ENCODE peak calls at places on chromosomes 1 and 21, in six cellular contexts. D is left ventricle myocardium inferior, V is AG09319, O is esophagus squamous epithelium, T is MCF 10A, N is heart right ventricle. U is an unnamed sample.

GRCh38 chr1:209802780-209803152 is 3.2 kb downstream of the IRF6 start:
- DNase-seq in D (no peak), T (peak), O (no peak), V (no peak), N (no peak), U (no peak)

GRCh38 chr1:43668956-43669355 is 19.0 kb downstream of the KDM4A start:
- DNase-seq in T (no peak), O (no peak), V (no peak), N (no peak), D (no peak), U (no peak)

GRCh38 chr1:204079608-204079999 is 6.7 kb downstream of the SOX13 start:
- DNase-seq in V (no peak), O (no peak), N (no peak), D (no peak), T (no peak), U (no peak)

GRCh38 chr1:203263496-203263895 is 34.0 kb upstream of the CHIT1 start:
- DNase-seq in V (no peak), T (no peak), D (no peak), N (no peak), O (no peak), U (no peak)

GRCh38 chr1:109530457-109531204 is 9.0 kb upstream of the GPR61 start:
- DNase-seq in T (no peak), V (no peak), O (no peak), D (no peak), N (no peak), U (no peak)

GRCh38 chr1:48697066-48697707 is 79.5 kb downstream of the BEND5 start:
- DNase-seq in N (peak), V (no peak), T (peak), D (peak), O (no peak), U (no peak)

GRCh38 chr1:112618114-112618720 is 724 bp downstream of the ST7L start:
- DNase-seq in N (no peak), T (no peak), D (no peak), O (no peak), V (no peak), U (no peak)

GRCh38 chr1:208112380-208112779 is 131.8 kb downstream of the PLXNA2 start:
- DNase-seq in O (no peak), V (no peak), T (no peak), N (no peak), D (no peak), U (no peak)

GRCh38 chr1:26838474-26839338 is 12.2 kb downstream of the ZDHHC18 start:
- DNase-seq in O (no peak), N (no peak), D (no peak), T (no peak), V (no peak), U (peak)

GRCh38 chr1:201655243-201655642 is 116.3 kb downstream of the NAV1 start:
- DNase-seq in O (no peak), N (no peak), T (no peak), V (peak), D (no peak), U (no peak)

GRCh38 chr1:164653705-164654104 is 94.7 kb downstream of the PBX1 start:
- DNase-seq in D (no peak), V (no peak), T (no peak), O (no peak), N (no peak), U (no peak)

GRCh38 chr1:80893140-80893539 is 907.6 kb upstream of the ADGRL2 start:
- DNase-seq in T (no peak), V (no peak), N (no peak), D (no peak), O (no peak), U (no peak)

GRCh38 chr1:245583575-245584330 is 429.0 kb downstream of the KIF26B start:
- DNase-seq in T (peak), V (no peak), N (no peak), O (no peak), D (no peak), U (no peak)

GRCh38 chr1:67601955-67602354 is 83.0 kb upstream of the GADD45A start:
- DNase-seq in N (no peak), T (no peak), O (no peak), D (no peak), V (no peak), U (no peak)

GRCh38 chr1:224106568-224107281 is 7.2 kb upstream of the FBXO28 start:
- DNase-seq in T (peak), O (no peak), V (no peak), N (no peak), D (no peak), U (peak)

GRCh38 chr1:162471290-162471853 is 26.2 kb upstream of the UHMK1 start:
- DNase-seq in N (no peak), V (no peak), O (no peak), T (no peak), D (no peak), U (no peak)

GRCh38 chr21:38159355-38159754 is 97.4 kb upstream of the KCNJ15 start:
- DNase-seq in D (peak), T (peak), N (peak), V (peak), O (peak), U (no peak)

GRCh38 chr1:218852541-218852940 is 321.1 kb upstream of the LYPLAL1 start:
- DNase-seq in T (no peak), O (no peak), N (no peak), V (no peak), D (no peak), U (no peak)

GRCh38 chr1:38814444-38814983 is 45.1 kb downstream of the RRAGC start:
- DNase-seq in O (no peak), N (no peak), T (no peak), D (no peak), V (no peak), U (no peak)

GRCh38 chr1:75092141-75092540 is 42.0 kb upstream of the LHX8 start:
- DNase-seq in N (no peak), O (no peak), T (peak), D (no peak), V (no peak), U (no peak)

GRCh38 chr1:24092979-24093378 is 19.0 kb downstream of the MYOM3 start:
- DNase-seq in D (no peak), V (no peak), N (no peak), O (no peak), T (no peak), U (no peak)

GRCh38 chr1:180181996-180182675 is 27.5 kb downstream of the QSOX1 start:
- DNase-seq in T (no peak), O (no peak), V (no peak), N (no peak), D (no peak), U (no peak)

GRCh38 chr1:9609998-9610397 is 21.3 kb downstream of the TMEM201 start:
- DNase-seq in N (no peak), V (no peak), T (no peak), O (no peak), D (peak), U (no peak)

GRCh38 chr1:225554216-225554812 is 98.6 kb downstream of the ENAH start:
- DNase-seq in D (no peak), T (peak), O (no peak), N (no peak), V (no peak), U (no peak)

GRCh38 chr1:31931241-31932225 is 6.6 kb downstream of the PTP4A2 start:
- DNase-seq in V (no peak), D (no peak), T (peak), O (no peak), N (no peak), U (no peak)

GRCh38 chr1:162944974-162945639 is 84.1 kb upstream of the CCDC190 start:
- DNase-seq in D (no peak), V (no peak), N (no peak), O (no peak), T (no peak), U (no peak)

GRCh38 chr1:34028381-34029055 is 136.5 kb downstream of the CSMD2 start:
- DNase-seq in N (no peak), D (no peak), T (no peak), V (no peak), O (no peak), U (no peak)

GRCh38 chr1:114620419-114620818 is 39.0 kb upstream of the BCAS2 start:
- DNase-seq in T (no peak), D (no peak), N (no peak), V (no peak), O (no peak), U (no peak)

GRCh38 chr21:25421327-25422028 is 185.8 kb downstream of the MRPL39 start:
- DNase-seq in N (no peak), V (peak), D (no peak), T (peak), O (no peak), U (peak)

GRCh38 chr1:110337704-110338199 is 1.4 kb upstream of the RBM15 start:
- DNase-seq in T (peak), N (peak), O (no peak), D (peak), V (no peak), U (peak)

GRCh38 chr1:224707849-224708725 is 92.0 kb downstream of the CNIH3 start:
- DNase-seq in O (no peak), D (no peak), V (no peak), T (peak), N (no peak), U (no peak)

GRCh38 chr21:46515109-46515508 is 56.4 kb downstream of the DIP2A start:
- DNase-seq in O (no peak), V (peak), T (no peak), D (peak), N (peak), U (no peak)

GRCh38 chr1:9655127-9655723 is 3.7 kb downstream of the PIK3CD start:
- DNase-seq in O (no peak), N (no peak), D (no peak), V (no peak), T (no peak), U (peak)

GRCh38 chr1:84721152-84721551 is 30.9 kb upstream of the SSX2IP start:
- DNase-seq in T (no peak), N (no peak), O (no peak), D (no peak), V (no peak), U (no peak)

GRCh38 chr1:84726593-84727275 is 36.5 kb upstream of the SSX2IP start:
- DNase-seq in O (no peak), T (peak), N (no peak), V (no peak), D (no peak), U (no peak)

GRCh38 chr1:84722794-84723193 is 32.5 kb upstream of the SSX2IP start:
- DNase-seq in N (no peak), T (peak), V (no peak), D (no peak), O (no peak), U (no peak)

GRCh38 chr1:84720275-84720780 is 30.1 kb upstream of the SSX2IP start:
- DNase-seq in V (no peak), D (no peak), N (no peak), T (no peak), O (no peak), U (no peak)

GRCh38 chr1:84724128-84724860 is 34.0 kb upstream of the SSX2IP start:
- DNase-seq in T (peak), O (no peak), D (no peak), V (no peak), N (no peak), U (no peak)
- TF ChIP-seq CTCF in T (peak), O (peak), D (peak), V (no peak), N (no peak), U (peak)

GRCh38 chr1:205861540-205861939 is 11.6 kb upstream of the PM20D1 start:
- DNase-seq in V (no peak), O (no peak), N (no peak), T (no peak), D (no peak), U (no peak)

GRCh38 chr1:205852969-205853368 is 3.0 kb upstream of the PM20D1 start:
- DNase-seq in O (no peak), V (no peak), T (no peak), D (no peak), N (no peak), U (no peak)

GRCh38 chr1:205856433-205856832 is 6.5 kb upstream of the PM20D1 start:
- DNase-seq in T (no peak), V (no peak), O (no peak), D (no peak), N (no peak), U (no peak)

GRCh38 chr1:205858141-205858961 is 8.4 kb upstream of the PM20D1 start:
- DNase-seq in T (no peak), D (no peak), N (no peak), O (no peak), V (no peak), U (no peak)
- TF ChIP-seq CTCF in T (no peak), D (peak), N (peak), O (no peak), V (no peak), U (peak)

GRCh38 chr21:44442266-44443125 is 12.8 kb upstream of the LRRC3 start:
- DNase-seq in D (no peak), N (peak), V (no peak), O (no peak), T (no peak), U (no peak)

GRCh38 chr21:44443891-44444285 is 11.4 kb upstream of the LRRC3 start:
- DNase-seq in D (peak), N (peak), T (no peak), V (no peak), O (no peak), U (no peak)

GRCh38 chr21:44445413-44445812 is 9.9 kb upstream of the LRRC3 start:
- DNase-seq in V (no peak), O (no peak), T (no peak), N (no peak), D (peak), U (no peak)

GRCh38 chr21:44443291-44443890 is 11.9 kb upstream of the LRRC3 start:
- DNase-seq in V (no peak), O (no peak), D (peak), T (no peak), N (no peak), U (no peak)

DNA sequence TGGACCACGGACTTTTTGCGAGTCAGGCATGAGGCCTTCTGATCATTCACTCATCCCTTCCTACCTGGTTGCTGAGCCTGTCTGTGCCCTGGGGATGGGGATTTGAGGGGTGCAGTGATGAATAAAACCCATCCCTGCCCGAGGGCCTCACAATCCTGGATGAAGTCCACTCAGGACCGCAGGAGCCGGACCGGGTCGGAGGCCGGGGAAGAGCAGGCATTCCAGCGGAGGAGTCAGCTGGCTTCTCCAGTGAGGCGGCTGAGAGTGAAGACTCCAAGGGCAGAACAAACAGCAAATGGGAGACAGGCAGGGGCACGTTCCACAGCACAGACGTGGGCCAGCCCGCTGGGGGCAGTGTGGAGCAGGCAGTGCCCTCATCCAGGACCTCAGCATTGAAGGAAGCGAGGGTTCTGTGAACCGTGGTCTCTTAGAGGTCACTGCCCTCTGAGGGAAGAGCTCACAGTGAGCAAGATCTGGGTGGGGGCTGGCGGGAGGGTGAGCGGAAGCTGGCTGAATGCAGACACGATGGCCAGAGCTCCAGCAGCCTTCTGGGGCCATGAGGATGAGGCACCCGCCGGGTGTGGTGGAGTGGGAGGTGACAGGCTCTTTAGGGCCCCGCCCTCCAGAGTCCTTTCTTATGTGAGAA is 10.9 kb upstream of the LRRC3 start:
- DNase-seq in T (no peak), O (no peak), V (no peak), D (peak), N (peak), U (no peak)
- TF ChIP-seq CTCF in T (no peak), O (peak), V (no peak), D (no peak), N (no peak), U (peak)

GRCh38 chr1:214228976-214229375 is 52.0 kb upstream of the SMYD2 start:
- DNase-seq in V (no peak), T (no peak), O (no peak), N (peak), D (peak), U (no peak)

GRCh38 chr1:214220891-214221290 is 60.1 kb upstream of the SMYD2 start:
- DNase-seq in N (no peak), D (no peak), V (no peak), O (no peak), T (no peak), U (no peak)

GRCh38 chr1:214229736-214230135 is 51.2 kb upstream of the SMYD2 start:
- DNase-seq in O (no peak), D (no peak), T (no peak), V (no peak), N (peak), U (no peak)

GRCh38 chr1:214219916-214220315 is 61.0 kb upstream of the SMYD2 start:
- DNase-seq in D (no peak), T (no peak), N (no peak), V (no peak), O (no peak), U (no peak)

GRCh38 chr1:214224605-214225354 is 56.2 kb upstream of the SMYD2 start:
- DNase-seq in N (peak), T (no peak), V (no peak), O (no peak), D (no peak), U (no peak)
- TF ChIP-seq CTCF in N (no peak), T (no peak), V (no peak), O (no peak), D (no peak), U (no peak)